ENCODE peak calls at places on chromosomes 3 and 15, in nine cellular contexts. G is stimulated activated naive CD8-positive, alpha-beta T cell treated with anti-CD3 and anti-CD28 coated beads, Interleukin-15, Interleukin-2, amounts not matched to agents 100 U/mL and 50 U/mL, for 24 hours; S is omental fat pad; U is activated CD4-positive, alpha-beta T cell treated with anti-CD3 and anti-CD28 coated beads, Interleukin-2, amount 50 U/mL, for 48 hours; Z is AG09309; D is NAMALWA; A is stimulated activated CD8-positive, alpha-beta memory T cell treated with anti-CD3 and anti-CD28 coated beads, Interleukin-4, amount 100 ng/mL, for 4 hours; X is mesothelial cell of epicardium; P is left lung. F is an unnamed sample.

GRCh38 chr3:48405343-48405881 is 24.5 kb downstream of the PLXNB1 start:
- DNase-seq in G (peak; percentile 2), S (peak; percentile 21), U (peak; percentile 2), Z (no peak), D (no peak), A (no peak), X (no peak), P (peak; percentile 78), F (no peak)

GRCh38 chr15:73601449-73602425 is 31.5 kb downstream of the NPTN start:
- DNase-seq in G (no peak), S (no peak), U (no peak), Z (no peak), D (no peak), A (no peak), X (no peak), P (no peak), F (no peak)

GRCh38 chr3:181727122-181728036 is 15.7 kb downstream of the SOX2 start:
- DNase-seq in G (no peak), S (no peak), U (no peak), Z (no peak), D (no peak), A (no peak), X (no peak), P (no peak), F (no peak)

GRCh38 chr3:62500556-62501294 is 127.4 kb upstream of the FEZF2 start:
- DNase-seq in G (no peak), S (no peak), U (no peak), Z (no peak), D (no peak), A (no peak), X (no peak), P (no peak), F (no peak)

GRCh38 chr3:30538787-30539186 is 67.6 kb upstream of the TGFBR2 start:
- DNase-seq in G (no peak), S (no peak), U (no peak), Z (peak; percentile 67), D (no peak), A (no peak), X (no peak), P (no peak), F (no peak)

GRCh38 chr3:27568393-27568792 is 84.2 kb upstream of the SLC4A7 start:
- DNase-seq in G (no peak), S (no peak), U (no peak), Z (peak; percentile 82), D (no peak), A (no peak), X (no peak), P (no peak), F (no peak)

GRCh38 chr3:122076414-122077292 is 21.5 kb downstream of the CD86 start:
- DNase-seq in G (no peak), S (no peak), U (no peak), Z (no peak), D (peak; percentile 49), A (no peak), X (no peak), P (no peak), F (no peak)

GRCh38 chr3:172038823-172039222 is 555 bp upstream of the FNDC3B start:
- DNase-seq in G (no peak), S (no peak), U (no peak), Z (no peak), D (no peak), A (no peak), X (no peak), P (no peak), F (no peak)

GRCh38 chr3:194267744-194268658 is 83.1 kb downstream of the CPN2 start:
- DNase-seq in G (no peak), S (no peak), U (no peak), Z (no peak), D (no peak), A (no peak), X (no peak), P (no peak), F (no peak)

GRCh38 chr3:126510323-126510910 is 7.2 kb downstream of the UROC1 start:
- DNase-seq in G (no peak), S (no peak), U (no peak), Z (no peak), D (no peak), A (no peak), X (peak; percentile 16), P (peak; percentile 67), F (no peak)

GRCh38 chr15:76057332-76058000 is 2.3 kb upstream of the TMEM266 start:
- DNase-seq in G (peak; percentile 53), S (no peak), U (peak; percentile 50), Z (peak; percentile 1), D (peak; percentile 83), A (no peak), X (no peak), P (no peak), F (peak; percentile 28)